ENCODE peak calls at places on chromosome 6, in six cellular contexts. N is HT-29; V is adipocyte; Q is activated T-cell treated with anti-CD3 and anti-CD28 coated beads for 1 hour; S is stimulated activated CD8-positive, alpha-beta memory T cell treated with anti-CD3 and anti-CD28 coated beads, Interleukin-4, amount 100 ng/mL, for 4 hours; W is T-helper 2 cell. M is an unnamed sample.

GRCh38 chr6:142152731-142153130 is 5.7 kb downstream of the VTA1 start:
- DNase-seq in N (no peak), V (peak), Q (no peak), S (no peak), W (no peak), M (no peak)

GRCh38 chr6:39206250-39206721 is 23.0 kb downstream of the KCNK5 start:
- DNase-seq in N (no peak), V (no peak), Q (no peak), S (no peak), W (no peak), M (no peak)

GRCh38 chr6:155373276-155373675 is 59.0 kb upstream of the TFB1M start:
- DNase-seq in N (no peak), V (peak), Q (no peak), S (no peak), W (no peak), M (no peak)

GRCh38 chr6:26660096-26660425 is 515 bp upstream of the ZNF322 start:
- DNase-seq in N (no peak), V (peak), Q (no peak), S (no peak), W (peak), M (no peak)

GRCh38 chr6:161271343-161272019 is 2.4 kb downstream of the AGPAT4 start:
- DNase-seq in N (no peak), V (peak), Q (no peak), S (no peak), W (peak), M (no peak)

GRCh38 chr6:133040025-133040838 is 200.9 kb upstream of the EYA4 start:
- DNase-seq in N (peak), V (peak), Q (no peak), S (no peak), W (peak), M (no peak)

GRCh38 chr6:159819932-159820640 is 20.0 kb downstream of the PNLDC1 start:
- DNase-seq in N (no peak), V (no peak), Q (no peak), S (no peak), W (peak), M (peak)

GRCh38 chr6:291148-291696 is 1.1 kb upstream of the DUSP22 start:
- DNase-seq in N (peak), V (no peak), Q (no peak), S (no peak), W (no peak), M (no peak)

GRCh38 chr6:107540465-107540857 is 50.5 kb downstream of the SOBP start:
- DNase-seq in N (no peak), V (no peak), Q (no peak), S (no peak), W (no peak), M (no peak)

GRCh38 chr6:33315753-33316602 is 1.6 kb downstream of the ZBTB22 start:
- DNase-seq in N (no peak), V (no peak), Q (no peak), S (no peak), W (no peak), M (no peak)

GRCh38 chr6:15504581-15505350 is 158.1 kb downstream of the DTNBP1 start:
- DNase-seq in N (peak), V (peak), Q (no peak), S (no peak), W (no peak), M (no peak)

GRCh38 chr6:67175091-67175490 is 1460.0 kb upstream of the ADGRB3 start:
- DNase-seq in N (no peak), V (no peak), Q (no peak), S (no peak), W (no peak), M (no peak)

GRCh38 chr6:129486333-129486732 is 223.6 kb downstream of the ARHGAP18 start:
- DNase-seq in N (no peak), V (no peak), Q (no peak), S (no peak), W (no peak), M (no peak)

GRCh38 chr6:33126101-33126714 is 50.4 kb downstream of the HLA-DPB1 start:
- DNase-seq in N (peak), V (peak), Q (peak), S (peak), W (peak), M (peak)

GRCh38 chr6:170090561-170090960 is 200.3 kb downstream of the DLL1 start:
- DNase-seq in N (no peak), V (no peak), Q (no peak), S (no peak), W (no peak), M (no peak)

GRCh38 chr6:45900808-45901752 is 114.6 kb downstream of the CLIC5 start:
- DNase-seq in N (no peak), V (peak), Q (no peak), S (no peak), W (no peak), M (no peak)

GRCh38 chr6:26538936-26539615 is 910 bp downstream of the HMGN4 start:
- DNase-seq in N (peak), V (peak), Q (no peak), S (no peak), W (peak), M (no peak)

GRCh38 chr6:136051140-136051775 is 198.9 kb downstream of the MTFR2 start:
- DNase-seq in N (no peak), V (no peak), Q (no peak), S (no peak), W (peak), M (peak)

GRCh38 chr6:81789303-81789702 is 36.8 kb upstream of the TENT5A start:
- DNase-seq in N (no peak), V (no peak), Q (no peak), S (no peak), W (no peak), M (no peak)

GRCh38 chr6:2563635-2564034 is 187.1 kb downstream of the MYLK4 start:
- DNase-seq in N (no peak), V (no peak), Q (no peak), S (no peak), W (peak), M (no peak)

GRCh38 chr6:30752164-30752927 is 8.0 kb upstream of the IER3 start:
- DNase-seq in N (peak), V (peak), Q (no peak), S (no peak), W (no peak), M (no peak)

GRCh38 chr6:28206527-28207243 is 18.4 kb upstream of the ZSCAN9 start:
- DNase-seq in N (no peak), V (no peak), Q (no peak), S (no peak), W (no peak), M (no peak)

GRCh38 chr6:122696853-122697252 is 82.7 kb upstream of the FABP7 start:
- DNase-seq in N (peak), V (no peak), Q (no peak), S (no peak), W (no peak), M (no peak)

GRCh38 chr6:71298459-71298858 is 9.8 kb downstream of the OGFRL1 start:
- DNase-seq in N (no peak), V (no peak), Q (no peak), S (no peak), W (no peak), M (no peak)

GRCh38 chr6:119880840-119881239 is 531.3 kb upstream of the MAN1A1 start:
- DNase-seq in N (no peak), V (no peak), Q (no peak), S (no peak), W (no peak), M (no peak)

GRCh38 chr6:109893606-109894005 is 84.5 kb upstream of the GPR6 start:
- DNase-seq in N (no peak), V (no peak), Q (no peak), S (no peak), W (no peak), M (no peak)

GRCh38 chr6:137291441-137291840 is 72.3 kb upstream of the IFNGR1 start:
- DNase-seq in N (no peak), V (peak), Q (no peak), S (no peak), W (peak), M (no peak)

GRCh38 chr6:56708810-56709597 is 66.3 kb upstream of the DST start:
- DNase-seq in N (peak), V (peak), Q (no peak), S (no peak), W (peak), M (no peak)

GRCh38 chr6:7726416-7727149 is 684 bp downstream of the BMP6 start:
- DNase-seq in N (no peak), V (peak), Q (no peak), S (no peak), W (peak), M (no peak)